ENCODE peak calls at places on chromosome 11, in eight cellular contexts. B is HCT116, H is AG09309, Y is ascending aorta, I is fibroblast of lung, V is cardiac muscle cell, L is pancreas, M is stomach. G is an unnamed sample.

GRCh38 chr11:116696381-116696941 is 76.3 kb downstream of the BUD13 start:
- DNase-seq in L (no peak), B (no peak), Y (peak), V (peak), I (no peak), M (peak), H (no peak), G (no peak)

GRCh38 chr11:32890843-32891656 is 1.6 kb upstream of the QSER1 start:
- DNase-seq in I (no peak), M (no peak), Y (no peak), H (no peak), B (no peak), L (no peak), V (no peak), G (no peak)

GRCh38 chr11:17716807-17717206 is 2.6 kb upstream of the MYOD1 start:
- DNase-seq in H (no peak), L (no peak), Y (no peak), M (no peak), I (no peak), B (no peak), V (no peak), G (no peak)

GRCh38 chr11:60165946-60166345 is 16.9 kb downstream of the MS4A6A start:
- DNase-seq in I (no peak), M (no peak), B (no peak), Y (no peak), L (no peak), V (no peak), H (no peak), G (no peak)

GRCh38 chr11:68929135-68929534 is 25.4 kb downstream of the IGHMBP2 start:
- DNase-seq in I (no peak), H (no peak), M (no peak), V (no peak), Y (no peak), B (no peak), L (no peak), G (no peak)

GRCh38 chr11:73995247-73995646 is 12.6 kb upstream of the UCP2 start:
- DNase-seq in I (no peak), L (no peak), V (no peak), B (no peak), H (no peak), M (no peak), Y (no peak), G (no peak)

GRCh38 chr11:114319716-114320328 is 23.6 kb downstream of the NNMT start:
- DNase-seq in V (peak), M (no peak), I (no peak), L (no peak), Y (no peak), B (no peak), H (no peak), G (no peak)

GRCh38 chr11:118295834-118296454 is 8.6 kb upstream of the CD3E start:
- DNase-seq in H (no peak), Y (no peak), I (peak), V (peak), M (peak), L (no peak), B (peak), G (no peak)

GRCh38 chr11:93244018-93244417 is 46.2 kb upstream of the SLC36A4 start:
- DNase-seq in V (no peak), M (no peak), I (no peak), L (no peak), H (no peak), Y (no peak), B (no peak), G (no peak)

GRCh38 chr11:1230456-1231395 is 7.9 kb downstream of the MUC5B start:
- DNase-seq in I (no peak), B (no peak), M (no peak), H (no peak), L (peak), V (no peak), Y (no peak), G (no peak)

GRCh38 chr11:12871788-12872321 is 137.3 kb upstream of the RASSF10 start:
- DNase-seq in V (peak), Y (no peak), L (no peak), B (no peak), I (no peak), M (no peak), H (no peak), G (no peak)

GRCh38 chr11:130146797-130147196 is 12.8 kb upstream of the ST14 start:
- DNase-seq in I (peak), Y (no peak), M (no peak), L (peak), V (peak), H (no peak), B (no peak), G (no peak)

GRCh38 chr11:85766801-85767200 is 44.1 kb downstream of the SYTL2 start:
- DNase-seq in V (no peak), L (no peak), I (peak), M (no peak), H (no peak), B (no peak), Y (no peak), G (no peak)

GRCh38 chr11:112318193-112318592 is 57.5 kb upstream of the PLET1 start:
- DNase-seq in B (peak), Y (no peak), M (no peak), I (peak), V (peak), H (peak), L (no peak), G (peak)

GRCh38 chr11:86811637-86812321 is 11.4 kb downstream of the PRSS23 start:
- DNase-seq in I (peak), H (peak), L (no peak), M (peak), Y (no peak), V (peak), B (peak), G (peak)

GRCh38 chr11:64935634-64936081 is at the start of gene GPHA2:
- DNase-seq in H (no peak), Y (peak), I (peak), V (peak), M (peak), L (peak), B (no peak), G (peak)

GRCh38 chr11:128480066-128480465 is 107.3 kb downstream of the ETS1 start:
- DNase-seq in I (no peak), Y (no peak), M (no peak), H (no peak), B (no peak), L (no peak), V (no peak), G (no peak)
- H3K4me3 ChIP-seq in I (no peak), Y (no peak), M (no peak), H (no peak), B (no peak), L (no peak), V (no peak), G (no peak)

DNA sequence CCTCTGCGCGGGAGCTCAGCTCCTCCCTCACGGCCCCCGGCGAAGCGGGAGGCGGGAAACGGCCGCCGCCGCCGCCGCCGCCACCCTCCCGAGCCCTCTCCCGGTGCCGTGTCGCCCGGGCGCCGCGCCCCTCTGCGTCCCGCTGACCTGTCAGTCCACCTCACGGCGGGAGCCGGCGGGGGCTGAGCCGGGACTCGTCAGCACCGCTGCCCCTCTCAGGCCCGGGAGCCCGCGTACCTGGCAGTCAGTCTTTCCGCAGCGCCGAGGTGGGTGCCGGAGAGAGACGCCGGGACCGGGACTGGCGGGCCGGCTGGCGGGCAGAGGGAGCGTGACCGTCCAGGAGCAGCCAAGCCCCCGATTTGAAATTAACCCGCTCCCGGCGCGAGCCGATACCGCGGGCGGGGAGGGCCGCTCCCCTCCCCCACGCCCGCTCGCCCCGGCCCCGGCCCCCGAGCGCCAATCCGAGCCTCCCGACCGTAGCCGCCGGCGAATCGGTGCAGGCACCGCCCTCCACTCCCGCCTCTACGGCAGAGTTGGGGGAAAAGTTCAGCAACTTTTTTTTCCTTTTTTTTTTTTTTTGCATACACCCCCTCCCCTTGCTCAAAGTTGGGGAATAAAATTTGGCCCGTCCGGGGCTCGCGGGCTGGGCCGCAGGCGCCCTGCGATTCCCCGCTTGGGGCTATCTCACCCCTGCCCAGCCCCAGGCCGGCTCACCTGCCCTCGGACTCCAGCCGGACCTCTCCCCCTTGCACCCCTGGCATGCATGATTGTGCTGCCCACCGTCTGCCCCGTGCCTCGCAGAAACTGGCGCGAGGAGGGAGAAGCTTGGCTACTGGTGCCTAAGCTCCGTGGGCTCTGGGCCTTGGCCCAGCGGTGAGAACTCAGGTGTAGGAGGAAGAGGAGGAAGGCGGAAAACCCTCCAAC is 777 bp upstream of the E2F8 start:
- DNase-seq in V (no peak), M (no peak), Y (no peak), L (peak), I (no peak), H (no peak), B (no peak), G (no peak)
- H3K4me3 ChIP-seq in V (peak), M (peak), Y (peak), L (peak), I (peak), H (peak), B (peak), G (peak)

DNA sequence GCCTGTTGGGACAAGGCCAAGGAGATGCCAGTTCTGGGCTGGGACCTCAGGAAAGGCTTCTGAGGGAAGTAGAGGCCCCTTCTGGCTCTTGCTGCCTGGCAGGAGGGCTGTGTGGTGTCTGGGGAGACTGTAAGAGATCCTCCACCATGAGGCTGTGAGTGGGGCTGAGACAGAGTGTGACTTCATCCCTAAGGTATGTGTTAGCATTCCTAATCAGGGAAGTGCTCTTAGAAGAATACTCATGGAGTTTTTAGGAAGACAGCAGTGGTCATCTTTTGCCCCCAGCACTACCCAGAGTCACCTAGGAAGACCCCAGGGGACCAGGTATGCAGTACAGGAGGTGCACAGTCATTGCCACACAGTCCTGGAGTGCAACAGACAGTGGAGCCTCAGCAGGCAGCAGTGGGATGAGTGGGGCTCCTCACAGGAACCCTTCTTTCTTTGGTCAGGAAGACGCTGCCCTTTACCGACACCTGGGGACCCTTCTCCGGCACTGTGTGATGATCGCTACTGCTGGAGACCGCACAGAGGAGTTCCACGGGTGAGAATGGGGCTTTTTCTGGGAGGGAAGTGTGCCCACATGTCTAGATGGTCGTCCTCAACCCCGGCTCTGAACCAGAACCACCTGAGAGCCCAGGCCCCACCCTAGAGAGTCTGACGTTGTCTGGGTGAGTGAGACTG is 2.8 kb downstream of the RIC8A start:
- DNase-seq in M (peak), V (peak), Y (peak), I (peak), B (no peak), H (no peak), L (no peak), G (peak)
- H3K4me3 ChIP-seq in M (peak), V (no peak), Y (peak), I (peak), B (peak), H (peak), L (peak), G (peak)

GRCh38 chr11:66036334-66036710 is 10.0 kb upstream of the CATSPER1 start:
- DNase-seq in H (no peak), L (no peak), B (no peak), V (no peak), I (no peak), M (no peak), Y (no peak), G (no peak)
- H3K4me3 ChIP-seq in H (no peak), L (no peak), B (no peak), V (no peak), I (no peak), M (no peak), Y (no peak), G (no peak)

GRCh38 chr11:16605440-16605970 is 132.9 kb upstream of the C11orf58 start:
- DNase-seq in M (peak), L (peak), I (peak), V (peak), H (no peak), B (no peak), Y (peak), G (no peak)

GRCh38 chr11:16603890-16604783 is 134.3 kb upstream of the C11orf58 start:
- DNase-seq in V (peak), M (peak), Y (peak), I (peak), L (peak), B (no peak), H (no peak), G (no peak)

GRCh38 chr11:16604784-16605439 is 133.5 kb upstream of the C11orf58 start:
- DNase-seq in I (peak), V (peak), H (no peak), B (no peak), L (peak), Y (peak), M (peak), G (no peak)

GRCh38 chr11:16605971-16606783 is 132.3 kb upstream of the C11orf58 start:
- DNase-seq in I (peak), Y (peak), L (peak), V (peak), M (peak), H (peak), B (peak), G (peak)

DNA sequence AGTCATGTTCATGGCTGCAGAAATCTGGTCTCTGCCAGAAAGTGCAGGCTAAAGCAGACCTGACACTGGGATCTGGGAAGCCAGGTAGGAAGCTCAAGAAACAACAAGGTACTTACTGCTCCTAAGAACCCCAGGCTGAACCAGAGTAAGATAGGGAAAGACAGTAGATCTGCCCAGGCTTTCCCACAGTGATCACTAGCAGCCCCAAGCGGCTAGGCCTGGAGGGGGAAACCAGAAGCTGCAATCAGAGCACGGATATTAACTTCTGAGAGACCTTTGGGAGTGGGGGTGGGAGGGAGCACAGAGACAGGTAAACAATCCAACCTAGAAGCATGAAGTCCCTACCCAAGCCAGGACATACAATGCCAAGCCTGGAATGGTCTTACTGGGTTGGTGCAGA is 135.2 kb upstream of the C11orf58 start:
- DNase-seq in B (no peak), M (no peak), I (no peak), V (no peak), H (no peak), L (no peak), Y (no peak), G (no peak)
- H3K4me3 ChIP-seq in B (no peak), M (no peak), I (no peak), V (no peak), H (no peak), L (no peak), Y (no peak), G (no peak)